ENCODE peak calls at places on chromosomes 16 and 17, in eight cellular contexts. T is AG04449, P is GM12864, D is pancreas, V is fibroblast of the aortic adventitia, J is right lobe of liver, U is A549, A is GM23338. N is an unnamed sample.

GRCh38 chr17:50642722-50643656 is 8.3 kb downstream of the ABCC3 start:
- DNase-seq in T (no peak), P (no peak), D (no peak), V (no peak), J (peak), U (no peak), A (no peak), N (no peak)

GRCh38 chr16:4386951-4387565 is 15.4 kb downstream of the VASN start:
- DNase-seq in T (no peak), P (no peak), D (no peak), V (peak), J (peak), U (no peak), A (no peak), N (no peak)

GRCh38 chr17:78852709-78853111 is 12.1 kb upstream of the USP36 start:
- DNase-seq in T (no peak), P (no peak), D (no peak), V (no peak), J (no peak), U (no peak), A (peak), N (no peak)

GRCh38 chr16:24555346-24555872 is 16.0 kb downstream of the RBBP6 start:
- DNase-seq in T (no peak), P (no peak), D (no peak), V (no peak), J (no peak), U (no peak), A (no peak), N (no peak)

GRCh38 chr16:48194828-48195566 is 39.2 kb upstream of the ABCC12 start:
- DNase-seq in T (peak), P (no peak), D (peak), V (peak), J (peak), U (no peak), A (no peak), N (no peak)

GRCh38 chr16:53766304-53767016 is 62.5 kb downstream of the FTO start:
- DNase-seq in T (no peak), P (no peak), D (no peak), V (no peak), J (no peak), U (no peak), A (no peak), N (no peak)

GRCh38 chr17:2203818-2204217 is 99.8 kb downstream of the SMG6 start:
- DNase-seq in T (no peak), P (no peak), D (no peak), V (no peak), J (no peak), U (no peak), A (no peak), N (no peak)

GRCh38 chr16:71771571-71771970 is 37.1 kb downstream of the AP1G1 start:
- DNase-seq in T (no peak), P (no peak), D (no peak), V (no peak), J (no peak), U (no peak), A (no peak), N (no peak)

GRCh38 chr17:73718362-73718761 is 74.1 kb upstream of the SDK2 start:
- DNase-seq in T (no peak), P (no peak), D (no peak), V (no peak), J (no peak), U (no peak), A (no peak), N (no peak)

GRCh38 chr17:2901582-2901981 is 105.3 kb downstream of the RAP1GAP2 start:
- DNase-seq in T (no peak), P (no peak), D (peak), V (no peak), J (no peak), U (no peak), A (no peak), N (no peak)

GRCh38 chr17:40909351-40909750 is 24.3 kb upstream of the KRT20 start:
- DNase-seq in T (peak), P (peak), D (peak), V (peak), J (peak), U (peak), A (peak), N (peak)

GRCh38 chr16:11039726-11040125 is 95.4 kb downstream of the CLEC16A start:
- DNase-seq in T (no peak), P (no peak), D (no peak), V (no peak), J (no peak), U (no peak), A (no peak), N (no peak)

GRCh38 chr17:56653877-56654276 is 60.4 kb downstream of the NOG start:
- DNase-seq in T (no peak), P (peak), D (no peak), V (peak), J (no peak), U (peak), A (peak), N (peak)

GRCh38 chr17:9971991-9972390 is 66.9 kb upstream of the RCVRN start:
- DNase-seq in T (no peak), P (no peak), D (no peak), V (peak), J (no peak), U (no peak), A (no peak), N (no peak)

GRCh38 chr16:2827831-2828520 is 2.1 kb upstream of the ZG16B start:
- DNase-seq in T (no peak), P (no peak), D (no peak), V (no peak), J (no peak), U (no peak), A (peak), N (no peak)

GRCh38 chr17:70636517-70637133 is 467.3 kb downstream of the KCNJ2 start:
- DNase-seq in T (peak), P (peak), D (no peak), V (peak), J (no peak), U (peak), A (peak), N (peak)
- TF ChIP-seq CTCF in T (peak), P (peak), D (peak), V (peak), J (peak), U (peak), A (peak), N (peak)

GRCh38 chr16:1689853-1690252 is 11.8 kb downstream of the JPT2 start:
- DNase-seq in T (no peak), P (no peak), D (no peak), V (no peak), J (no peak), U (no peak), A (no peak), N (no peak)

GRCh38 chr16:1690810-1691209 is 12.7 kb downstream of the JPT2 start:
- DNase-seq in T (no peak), P (no peak), D (no peak), V (no peak), J (no peak), U (no peak), A (no peak), N (no peak)

GRCh38 chr16:1688807-1689560 is 10.9 kb downstream of the JPT2 start:
- DNase-seq in T (no peak), P (no peak), D (peak), V (peak), J (peak), U (peak), A (no peak), N (no peak)

GRCh38 chr16:1691956-1692355 is 13.9 kb downstream of the JPT2 start:
- DNase-seq in T (no peak), P (no peak), D (no peak), V (peak), J (no peak), U (peak), A (no peak), N (no peak)

GRCh38 chr16:1691276-1691675 is 13.2 kb downstream of the JPT2 start:
- DNase-seq in T (no peak), P (no peak), D (no peak), V (peak), J (no peak), U (no peak), A (no peak), N (no peak)
- TF ChIP-seq CTCF in T (no peak), P (no peak), D (no peak), V (peak), J (no peak), U (peak), A (no peak), N (no peak)

DNA sequence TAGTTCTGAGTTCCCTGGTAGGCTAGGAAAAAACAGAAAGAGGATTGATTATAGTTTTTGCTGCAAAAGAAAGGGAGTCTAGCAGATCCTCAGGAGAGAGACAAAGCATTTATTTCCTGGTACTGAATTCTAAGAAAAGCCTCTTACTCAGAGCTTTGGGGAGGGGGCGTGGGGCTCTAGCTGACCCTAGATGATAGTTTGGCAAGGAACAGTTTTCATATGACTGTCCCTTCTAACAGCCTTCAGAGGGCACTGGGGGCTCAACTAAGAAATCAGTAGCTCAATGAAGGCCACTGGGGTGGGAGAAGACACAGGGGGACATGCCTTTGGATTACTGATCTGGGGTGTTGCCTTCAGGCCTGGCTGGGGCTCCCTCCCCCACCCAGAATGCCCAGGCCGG is 4.0 kb downstream of the CA7 start:
- DNase-seq in T (no peak), P (no peak), D (no peak), V (no peak), J (no peak), U (no peak), A (no peak), N (peak)
- TF ChIP-seq CTCF in T (no peak), P (no peak), D (no peak), V (no peak), J (no peak), U (no peak), A (no peak), N (no peak)

GRCh38 chr17:44493339-44493738 is 9.9 kb downstream of the GPATCH8 start:
- DNase-seq in T (no peak), P (no peak), D (no peak), V (no peak), J (no peak), U (no peak), A (no peak), N (no peak)

GRCh38 chr17:44492706-44493272 is 10.4 kb downstream of the GPATCH8 start:
- DNase-seq in T (no peak), P (no peak), D (no peak), V (no peak), J (no peak), U (no peak), A (no peak), N (no peak)

GRCh38 chr17:44487170-44487569 is 16.0 kb downstream of the GPATCH8 start:
- DNase-seq in T (no peak), P (no peak), D (no peak), V (no peak), J (no peak), U (no peak), A (no peak), N (no peak)

DNA sequence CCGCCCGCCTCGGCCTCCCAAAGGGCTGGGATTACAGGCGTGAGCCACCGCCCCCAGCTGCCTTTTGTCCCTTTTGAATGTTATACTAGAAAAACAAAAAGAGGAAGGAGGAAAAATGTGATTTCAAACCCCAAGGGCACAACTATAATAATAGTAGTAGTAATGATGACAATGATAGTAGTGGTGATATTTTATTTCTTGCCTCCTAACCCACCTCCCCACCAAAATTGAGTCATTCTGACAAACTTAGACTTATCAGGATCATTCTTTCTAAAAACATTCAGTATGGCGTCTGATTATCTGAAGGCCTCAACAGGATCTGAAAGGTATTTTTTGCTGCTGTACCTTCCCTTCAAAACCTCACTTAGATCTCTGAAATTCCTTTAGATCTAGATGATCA is 13.6 kb downstream of the GPATCH8 start:
- DNase-seq in T (no peak), P (no peak), D (no peak), V (no peak), J (no peak), U (no peak), A (no peak), N (no peak)
- TF ChIP-seq CTCF in T (no peak), P (no peak), D (no peak), V (no peak), J (no peak), U (no peak), A (no peak), N (no peak)

GRCh38 chr17:17032131-17032692 is 10.0 kb upstream of the MPRIP start:
- DNase-seq in T (peak), P (no peak), D (peak), V (peak), J (peak), U (peak), A (no peak), N (no peak)
- TF ChIP-seq CTCF in T (no peak), P (no peak), D (no peak), V (no peak), J (peak), U (no peak), A (peak), N (no peak)

GRCh38 chr16:59394526-59394925 is 660.4 kb upstream of the GOT2 start:
- DNase-seq in T (no peak), P (no peak), D (no peak), V (no peak), J (no peak), U (no peak), A (no peak), N (no peak)
- TF ChIP-seq CTCF in T (no peak), P (no peak), D (no peak), V (no peak), J (no peak), U (no peak), A (no peak), N (no peak)

GRCh38 chr17:60969500-60970037 is 291.9 kb downstream of the BCAS3 start:
- DNase-seq in T (no peak), P (no peak), D (no peak), V (no peak), J (no peak), U (no peak), A (no peak), N (no peak)
- TF ChIP-seq CTCF in T (no peak), P (no peak), D (no peak), V (no peak), J (no peak), U (no peak), A (no peak), N (no peak)

DNA sequence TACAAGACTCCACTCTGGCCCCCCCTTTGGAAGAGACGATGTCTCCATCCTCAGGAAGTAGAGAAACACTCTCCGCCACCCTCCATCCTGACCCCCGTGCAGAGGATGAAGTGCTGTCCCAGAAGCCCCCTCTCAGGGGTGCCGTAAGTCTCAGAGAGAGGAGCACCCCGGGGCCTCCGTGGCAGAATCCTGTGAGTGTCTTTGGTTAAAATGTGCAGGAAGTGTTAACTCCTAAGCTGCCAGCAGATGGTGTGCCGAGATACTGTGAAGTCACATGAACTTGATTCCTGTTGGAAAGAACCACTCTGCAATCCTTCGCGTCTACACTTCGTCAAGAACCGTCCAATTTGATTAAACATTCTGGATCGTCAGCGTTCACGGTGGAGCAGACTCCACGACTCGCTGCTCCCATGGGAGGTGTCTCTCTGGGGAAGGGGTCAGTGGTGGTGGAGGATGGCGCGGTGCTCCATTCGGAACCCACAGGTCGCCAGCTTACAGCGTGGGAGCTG is 5.6 kb downstream of the BANP start:
- DNase-seq in T (no peak), P (peak), D (no peak), V (peak), J (no peak), U (peak), A (peak), N (peak)
- TF ChIP-seq CTCF in T (peak), P (peak), D (no peak), V (peak), J (no peak), U (peak), A (peak), N (peak)

N was measured in activated CD8-positive, alpha-beta T cell treated with anti-CD3 and anti-CD28 coated beads for 36 hours.